ENCODE peak calls at places on chromosome 21, in eight cellular contexts. Q is H9, A is SK-N-SH, U is right cardiac atrium, C is ascending aorta, H is colonic mucosa, Y is A549, D is RWPE1. M is an unnamed sample.

GRCh38 chr21:31503467-31503866 is 156.0 kb upstream of the SOD1 start:
- DNase-seq in Q (no peak), A (no peak), U (no peak), C (no peak), H (no peak), Y (no peak), D (no peak), M (no peak)

GRCh38 chr21:17427157-17427556 is 85.7 kb upstream of the CXADR start:
- DNase-seq in Q (no peak), A (no peak), U (no peak), C (no peak), H (no peak), Y (no peak), D (no peak), M (no peak)

GRCh38 chr21:16113052-16113715 is 383.4 kb downstream of the USP25 start:
- DNase-seq in Q (no peak), A (no peak), U (no peak), C (no peak), H (peak; percentile 29), Y (no peak), D (no peak), M (no peak)

GRCh38 chr21:23612210-23612609 is 1995.1 kb downstream of the MRPL39 start:
- DNase-seq in Q (no peak), A (no peak), U (no peak), C (no peak), H (no peak), Y (no peak), D (no peak), M (no peak)

GRCh38 chr21:26557106-26557505 is 16.0 kb downstream of the CYYR1 start:
- DNase-seq in Q (no peak), A (no peak), U (no peak), C (no peak), H (no peak), Y (no peak), D (no peak), M (no peak)

GRCh38 chr21:25507522-25507921 is 99.8 kb downstream of the MRPL39 start:
- DNase-seq in Q (no peak), A (no peak), U (no peak), C (no peak), H (no peak), Y (no peak), D (no peak), M (no peak)

GRCh38 chr21:26135520-26135919 is 35.0 kb downstream of the APP start:
- DNase-seq in Q (no peak), A (no peak), U (no peak), C (no peak), H (no peak), Y (no peak), D (no peak), M (no peak)

GRCh38 chr21:25453524-25453923 is 153.8 kb downstream of the MRPL39 start:
- DNase-seq in Q (no peak), A (no peak), U (no peak), C (no peak), H (no peak), Y (no peak), D (no peak), M (no peak)

GRCh38 chr21:27833298-27833697 is 866.4 kb upstream of the ADAMTS5 start:
- DNase-seq in Q (no peak), A (no peak), U (no peak), C (no peak), H (no peak), Y (no peak), D (no peak), M (no peak)

GRCh38 chr21:31186916-31187315 is 148.6 kb upstream of the KRTAP19-8 start:
- DNase-seq in Q (no peak), A (no peak), U (no peak), C (no peak), H (no peak), Y (no peak), D (no peak), M (no peak)

GRCh38 chr21:28818663-28819278 is 173.9 kb downstream of the LTN1 start:
- DNase-seq in Q (no peak), A (no peak), U (no peak), C (no peak), H (no peak), Y (no peak), D (no peak), M (no peak)

DNA sequence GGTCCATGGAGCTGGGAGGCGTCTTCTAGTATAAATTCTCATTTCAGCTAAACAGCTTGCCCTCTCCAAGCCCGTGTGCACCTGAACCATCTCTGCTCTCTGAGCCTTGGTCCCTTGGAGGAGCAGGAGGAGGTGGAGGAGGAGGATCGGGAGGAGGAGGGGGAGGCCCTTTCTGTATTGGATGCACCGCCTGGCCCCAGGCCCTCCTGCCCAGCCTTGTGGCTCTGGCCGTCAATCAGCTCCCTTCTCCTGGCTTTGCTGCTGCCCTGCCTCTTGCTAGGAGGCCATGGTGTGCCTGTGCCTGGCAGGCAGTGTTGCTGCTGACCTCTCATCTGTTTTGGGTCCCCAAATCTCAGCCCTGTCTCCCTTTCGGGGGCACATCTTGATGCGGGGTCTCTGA is 9.0 kb downstream of the COL18A1 start:
- DNase-seq in Q (no peak), A (no peak), U (peak; percentile 35), C (no peak), H (no peak), Y (no peak), D (no peak), M (peak; percentile 66)
- H3K27ac ChIP-seq in Q (no peak overlapping the region), A (no peak overlapping the region), U (peak overlapping the region; percentile 2), C (peak overlapping the region; percentile 49), H (no peak overlapping the region), Y (no peak overlapping the region), D (no peak overlapping the region), M (no peak overlapping the region)

GRCh38 chr21:38810826-38811164 is 5.1 kb downstream of the ETS2 start:
- DNase-seq in Q (no peak), A (no peak), U (no peak), C (no peak), H (no peak), Y (no peak), D (no peak), M (no peak)
- H3K27ac ChIP-seq in Q (no peak overlapping the region), A (no peak overlapping the region), U (no peak overlapping the region), C (peak overlapping the region; percentile 99), H (peak overlapping the region; percentile 95), Y (peak overlapping the region; percentile 55), D (no peak overlapping the region), M (peak overlapping the region; percentile 96)

GRCh38 chr21:36727886-36728285 is 29.0 kb downstream of the SIM2 start:
- DNase-seq in Q (peak; percentile 71), A (no peak), U (no peak), C (no peak), H (no peak), Y (no peak), D (no peak), M (peak; percentile 19)

GRCh38 chr21:36730291-36731281 is 31.7 kb downstream of the SIM2 start:
- DNase-seq in Q (no peak), A (no peak), U (no peak), C (no peak), H (no peak), Y (no peak), D (no peak), M (no peak)

GRCh38 chr21:36725793-36726386 is 27.0 kb downstream of the SIM2 start:
- DNase-seq in Q (peak; percentile 17), A (no peak), U (no peak), C (no peak), H (no peak), Y (no peak), D (no peak), M (peak; percentile 38)

GRCh38 chr21:36729301-36729970 is 30.5 kb downstream of the SIM2 start:
- DNase-seq in Q (peak; percentile 14), A (no peak), U (no peak), C (no peak), H (no peak), Y (no peak), D (no peak), M (no peak)

DNA sequence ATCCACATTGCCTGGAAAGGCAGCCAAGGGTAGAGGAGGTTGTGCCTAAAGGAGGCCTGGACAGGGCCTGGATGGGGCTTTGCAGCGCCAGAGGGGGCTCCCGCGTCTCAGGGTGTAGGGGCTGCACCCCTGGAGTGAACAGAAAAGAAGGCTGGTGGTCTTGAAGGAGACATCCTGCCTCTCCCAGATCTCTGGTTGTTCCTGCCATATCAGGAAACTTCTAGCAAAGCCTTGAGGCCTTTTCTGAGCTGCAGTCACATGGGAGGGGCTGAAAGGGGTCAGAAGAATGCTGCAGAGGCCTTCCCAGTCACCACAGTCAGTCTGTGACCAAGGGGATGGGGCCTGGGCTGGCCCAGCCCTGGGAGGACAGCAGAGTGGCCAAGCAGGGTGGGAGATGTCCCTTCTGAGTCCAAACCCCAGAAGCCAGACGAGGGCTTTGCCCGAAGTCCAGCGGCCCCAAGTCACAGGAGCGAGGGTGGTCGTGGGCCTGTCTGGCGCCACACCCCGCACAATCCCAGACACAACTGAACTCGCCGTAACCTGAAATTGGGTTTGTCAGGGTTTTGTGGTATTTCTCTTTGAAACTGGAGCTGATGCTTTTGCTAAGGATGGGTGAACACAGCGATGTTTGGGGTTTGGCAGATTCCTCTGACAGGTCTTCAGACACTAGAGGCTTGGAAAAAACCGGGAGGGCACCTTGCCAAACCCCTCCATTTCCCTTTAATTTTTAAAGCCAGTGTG is 29.6 kb downstream of the SIM2 start:
- DNase-seq in Q (peak; percentile 2), A (no peak), U (no peak), C (no peak), H (no peak), Y (no peak), D (no peak), M (peak; percentile 24)
- H3K27ac ChIP-seq in Q (no peak overlapping the region), A (no peak overlapping the region), U (no peak overlapping the region), C (no peak overlapping the region), H (no peak overlapping the region), Y (no peak overlapping the region), D (peak overlapping the region; percentile 27), M (no peak overlapping the region)

GRCh38 chr21:34537838-34538237 is 25.8 kb upstream of the KCNE1 start:
- DNase-seq in Q (no peak), A (no peak), U (no peak), C (no peak), H (no peak), Y (no peak), D (no peak), M (no peak)
- H3K27ac ChIP-seq in Q (no peak overlapping the region), A (no peak overlapping the region), U (no peak overlapping the region), C (no peak overlapping the region), H (no peak overlapping the region), Y (no peak overlapping the region), D (no peak overlapping the region), M (no peak overlapping the region)

GRCh38 chr21:42231761-42232160 is 12.8 kb downstream of the ABCG1 start:
- DNase-seq in Q (no peak), A (no peak), U (no peak), C (no peak), H (no peak), Y (no peak), D (no peak), M (peak; percentile 58)
- H3K27ac ChIP-seq in Q (no peak overlapping the region), A (no peak overlapping the region), U (no peak overlapping the region), C (no peak overlapping the region), H (no peak overlapping the region), Y (no peak overlapping the region), D (peak overlapping the region; percentile 85), M (peak overlapping the region; percentile 86)

M was measured in sigmoid colon.